ENCODE peak calls at places on chromosomes 6 and 20, in five cellular contexts. I is activated naive CD4-positive, alpha-beta T cell; D is psoas muscle; N is heart right ventricle; Q is endothelial cell. B is an unnamed sample.

GRCh38 chr6:45772886-45773285 is 242.8 kb downstream of the CLIC5 start:
- DNase-seq in I (no peak), N (no peak), Q (no peak), D (no peak), B (no peak)

GRCh38 chr6:74764486-74764885 is 441.4 kb downstream of the COL12A1 start:
- DNase-seq in I (no peak), D (no peak), Q (no peak), N (no peak), B (no peak)

GRCh38 chr6:119347466-119348307 is 1.9 kb downstream of the MAN1A1 start:
- DNase-seq in D (peak; percentile 20), Q (no peak), I (peak; percentile 1), N (peak; percentile 24), B (no peak)

GRCh38 chr6:28141500-28142329 is at the start of gene ZKSCAN8:
- DNase-seq in N (peak; percentile 81), Q (peak; percentile 57), I (peak; percentile 39), D (peak; percentile 76), B (no peak)

GRCh38 chr20:47980336-47981177 is 195.3 kb upstream of the SULF2 start:
- DNase-seq in Q (no peak), N (no peak), D (no peak), I (no peak), B (no peak)

GRCh38 chr6:22108199-22108598 is 188.6 kb downstream of the PRL start:
- DNase-seq in D (no peak), N (peak; percentile 11), I (no peak), Q (no peak), B (no peak)

GRCh38 chr6:104753251-104753650 is 106.5 kb downstream of the HACE1 start:
- DNase-seq in D (no peak), N (no peak), Q (no peak), I (no peak), B (no peak)

GRCh38 chr6:166587631-166588413 is 1.3 kb upstream of the RAMACL start:
- DNase-seq in Q (no peak), N (no peak), I (no peak), D (no peak), B (no peak)

GRCh38 chr6:69138173-69138572 is 503.1 kb downstream of the ADGRB3 start:
- DNase-seq in D (no peak), I (no peak), Q (no peak), N (peak; percentile 59), B (no peak)

GRCh38 chr6:101454106-101454676 is 60.7 kb downstream of the GRIK2 start:
- DNase-seq in Q (no peak), D (no peak), N (no peak), I (no peak), B (no peak)

GRCh38 chr6:31878761-31879542 is at the start of gene SLC44A4:
- DNase-seq in D (no peak), I (no peak), Q (no peak), N (no peak), B (no peak)

GRCh38 chr6:142518126-142518525 is 216.3 kb downstream of the ADGRG6 start:
- DNase-seq in D (no peak), Q (no peak), N (no peak), I (no peak), B (no peak)